ENCODE peak calls at places on chromosomes 6 and 20, in ten cellular contexts. V, Q, H, R, B, K, G, A, F and O are unnamed samples.

GRCh38 chr6:166586424-166587156 is at the start of gene RAMACL:
- DNase-seq in R (peak; percentile 23), Q (no peak), K (no peak), F (peak; percentile 88), B (no peak), H (no peak), A (no peak), G (no peak), V (no peak), O (no peak)

GRCh38 chr6:158684311-158684710 is 34.5 kb downstream of the SYTL3 start:
- DNase-seq in B (no peak), G (no peak), K (no peak), V (no peak), A (no peak), R (no peak), H (no peak), Q (peak; percentile 45), F (no peak), O (no peak)

GRCh38 chr20:36686944-36687343 is 40.9 kb upstream of the SLA2 start:
- DNase-seq in A (no peak), F (no peak), H (no peak), R (no peak), K (no peak), V (no peak), G (no peak), Q (no peak), B (no peak), O (no peak)

GRCh38 chr6:3315841-3316240 is 57.1 kb downstream of the PSMG4 start:
- DNase-seq in G (no peak), H (no peak), K (no peak), R (no peak), V (no peak), A (no peak), Q (no peak), F (no peak), B (no peak), O (no peak)

GRCh38 chr6:40714576-40715500 is 127.7 kb upstream of the LRFN2 start:
- DNase-seq in B (no peak), V (no peak), R (no peak), A (no peak), Q (no peak), H (no peak), F (no peak), G (no peak), K (no peak), O (peak; percentile 41)

GRCh38 chr6:2038096-2038495 is 207.3 kb downstream of the GMDS start:
- DNase-seq in G (peak; percentile 17), Q (peak; percentile 58), B (no peak), F (no peak), R (no peak), V (no peak), H (no peak), A (no peak), K (no peak), O (no peak)

GRCh38 chr20:11890331-11891080 is 27.2 kb upstream of the BTBD3 start:
- DNase-seq in V (peak; percentile 81), G (peak; percentile 93), A (peak; percentile 89), R (peak; percentile 94), B (peak; percentile 94), Q (peak; percentile 48), K (peak; percentile 97), F (peak; percentile 82), H (peak; percentile 79), O (peak; percentile 93)

GRCh38 chr6:35651244-35651643 is 37.5 kb downstream of the FKBP5 start:
- DNase-seq in Q (no peak), B (no peak), R (no peak), A (no peak), G (no peak), H (no peak), K (no peak), V (no peak), F (no peak), O (no peak)

GRCh38 chr20:11895832-11896484 is 21.7 kb upstream of the BTBD3 start:
- DNase-seq in V (no peak), K (no peak), H (no peak), Q (no peak), B (no peak), G (peak; percentile 69), F (no peak), A (no peak), R (no peak), O (no peak)

GRCh38 chr6:157329829-157330228 is 6.5 kb upstream of the TMEM242 start:
- DNase-seq in K (no peak), H (no peak), G (peak; percentile 71), Q (no peak), R (no peak), F (no peak), A (no peak), B (peak; percentile 56), V (no peak), O (no peak)

GRCh38 chr20:9615766-9616454 is 101.5 kb downstream of the LAMP5 start:
- DNase-seq in G (no peak), R (no peak), A (no peak), B (no peak), H (no peak), Q (no peak), V (peak; percentile 92), F (peak; percentile 40), K (no peak), O (no peak)

GRCh38 chr20:19616620-19617019 is 141.4 kb upstream of the RIN2 start:
- DNase-seq in A (no peak), H (no peak), V (no peak), K (no peak), B (no peak), Q (no peak), G (no peak), F (no peak), R (no peak), O (no peak)

GRCh38 chr6:85015396-85015990 is 251.1 kb upstream of the TBX18 start:
- DNase-seq in B (peak; percentile 45), A (peak; percentile 61), K (peak; percentile 79), H (peak; percentile 5), F (peak; percentile 24), G (peak; percentile 73), V (no peak), R (peak; percentile 0), Q (no peak), O (no peak)

GRCh38 chr6:148831531-148831930 is 84.7 kb downstream of the UST start:
- DNase-seq in F (no peak), B (peak; percentile 44), Q (no peak), G (peak; percentile 51), V (no peak), R (no peak), A (no peak), K (no peak), H (no peak), O (no peak)

GRCh38 chr6:44788387-44788981 is 401.0 kb downstream of the CDC5L start:
- DNase-seq in K (no peak), H (no peak), B (no peak), R (no peak), Q (no peak), F (no peak), A (no peak), G (peak; percentile 64), V (no peak), O (no peak)

GRCh38 chr6:44078795-44079671 is 48.2 kb downstream of the MRPL14 start:
- DNase-seq in R (no peak), K (peak; percentile 82), F (peak; percentile 77), Q (peak; percentile 77), G (no peak), V (peak; percentile 68), A (peak; percentile 87), H (no peak), B (peak; percentile 77), O (no peak)

GRCh38 chr20:32352101-32352720 is 5.9 kb upstream of the ASXL1 start:
- DNase-seq in Q (no peak), F (no peak), A (no peak), V (no peak), H (no peak), B (no peak), G (no peak), R (no peak), K (no peak), O (no peak)

GRCh38 chr6:16857969-16858592 is 96.8 kb upstream of the ATXN1 start:
- DNase-seq in V (no peak), Q (no peak), G (no peak), H (no peak), R (no peak), F (no peak), B (no peak), K (no peak), A (no peak), O (no peak)

GRCh38 chr20:47984437-47984836 is 199.2 kb upstream of the SULF2 start:
- DNase-seq in Q (no peak), B (no peak), H (no peak), A (no peak), V (no peak), R (no peak), K (no peak), G (no peak), F (no peak), O (no peak)